ENCODE peak calls at places on chromosome 4, in four cellular contexts. M is caudate nucleus, W is aorta, U is heart left ventricle. A is an unnamed sample.

GRCh38 chr4:106316773-106317409 is 541 bp downstream of the AIMP1 start:
- DNase-seq in M (no peak), W (no peak), U (no peak), A (no peak)

GRCh38 chr4:100790838-100791615 is 273.2 kb upstream of the EMCN start:
- DNase-seq in M (no peak), W (no peak), U (no peak), A (no peak)

GRCh38 chr4:77818077-77818666 is 996 bp downstream of the CNOT6L start:
- DNase-seq in M (peak), W (peak), U (peak), A (peak)

GRCh38 chr4:155526452-155527169 is 140.0 kb upstream of the GUCY1A1 start:
- DNase-seq in M (no peak), W (no peak), U (no peak), A (no peak)

GRCh38 chr4:56937262-56937661 is 29.6 kb downstream of the REST start:
- DNase-seq in M (no peak), W (no peak), U (no peak), A (no peak)

GRCh38 chr4:107839166-107839565 is 14.4 kb downstream of the SGMS2 start:
- DNase-seq in M (no peak), W (no peak), U (no peak), A (no peak)

GRCh38 chr4:13470379-13470778 is 13.8 kb downstream of the RAB28 start:
- DNase-seq in M (no peak), W (no peak), U (no peak), A (no peak)

GRCh38 chr4:150250293-150250997 is 172.2 kb downstream of the DCLK2 start:
- DNase-seq in M (no peak), W (no peak), U (no peak), A (no peak)

GRCh38 chr4:101724093-101724492 is 66.4 kb upstream of the BANK1 start:
- DNase-seq in M (peak), W (no peak), U (no peak), A (no peak)

GRCh38 chr4:173171098-173171497 is 2.5 kb downstream of the GALNT7 start:
- DNase-seq in M (no peak), W (no peak), U (no peak), A (no peak)

GRCh38 chr4:17780461-17781071 is 855 bp downstream of the FAM184B start:
- DNase-seq in M (no peak), W (no peak), U (no peak), A (no peak)

GRCh38 chr4:168487821-168488162 is 7.5 kb upstream of the DDX60L start:
- DNase-seq in M (no peak), W (no peak), U (no peak), A (no peak)

GRCh38 chr4:168486961-168487820 is 6.9 kb upstream of the DDX60L start:
- DNase-seq in M (no peak), W (no peak), U (no peak), A (no peak)

GRCh38 chr4:168489616-168490015 is 7.2 kb upstream of the PALLD start:
- DNase-seq in M (no peak), W (no peak), U (no peak), A (no peak)

GRCh38 chr4:168491563-168491962 is 5.3 kb upstream of the PALLD start:
- DNase-seq in M (no peak), W (no peak), U (no peak), A (no peak)

GRCh38 chr4:168488800-168489404 is 8.0 kb upstream of the PALLD start:
- DNase-seq in M (no peak), W (no peak), U (no peak), A (no peak)
- H3K27ac ChIP-seq in M (no peak), W (no peak), U (peak), A (no peak)

DNA sequence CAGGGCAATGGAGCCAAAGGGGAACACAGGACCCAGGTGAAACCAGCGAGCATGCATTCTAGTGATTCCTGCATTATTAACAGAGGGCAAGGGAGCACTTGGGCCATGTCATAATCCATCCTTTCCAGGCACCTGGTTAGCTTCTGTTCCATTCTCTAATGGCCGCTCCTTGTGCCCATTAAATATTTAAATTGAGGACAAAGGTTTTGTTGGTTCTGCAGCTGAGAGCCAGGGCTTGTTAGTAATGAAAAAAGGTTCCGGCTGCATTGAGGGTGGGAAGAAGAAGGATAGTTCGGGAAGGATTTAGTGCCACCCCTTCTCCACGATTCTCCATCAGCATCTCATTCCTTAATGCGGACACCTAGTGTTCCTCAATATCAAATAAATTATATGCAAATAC is 13.6 kb downstream of the SOD3 start:
- DNase-seq in M (no peak), W (no peak), U (no peak), A (no peak)
- H3K27ac ChIP-seq in M (no peak), W (no peak), U (no peak), A (no peak)

DNA sequence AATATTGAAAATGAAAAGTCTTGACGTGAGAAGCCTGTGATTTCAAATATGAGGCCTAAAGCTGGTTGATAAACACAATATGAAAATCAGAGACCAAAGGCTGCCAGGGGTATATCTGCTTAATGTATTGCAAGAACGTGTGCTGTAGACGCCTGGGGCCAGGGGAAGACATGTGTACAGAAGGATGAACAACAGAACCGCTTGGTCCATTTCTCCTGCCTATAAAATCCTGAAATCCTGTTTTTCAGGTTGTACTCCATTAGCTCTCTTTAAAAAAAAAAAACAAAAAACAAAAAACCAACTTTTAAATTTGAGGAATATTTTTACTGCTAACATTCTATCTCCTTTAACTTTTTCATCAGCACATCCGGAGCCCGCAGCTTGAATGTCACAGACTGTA is 109.2 kb downstream of the STOX2 start:
- DNase-seq in M (no peak), W (no peak), U (no peak), A (no peak)
- H3K27ac ChIP-seq in M (no peak), W (no peak), U (no peak), A (no peak)

GRCh38 chr4:76233967-76234678 is 17.4 kb upstream of the FAM47E start:
- DNase-seq in M (no peak), W (no peak), U (no peak), A (no peak)

GRCh38 chr4:76233088-76233487 is 18.4 kb upstream of the FAM47E start:
- DNase-seq in M (no peak), W (no peak), U (no peak), A (no peak)

GRCh38 chr4:76232681-76233080 is 18.8 kb upstream of the FAM47E start:
- DNase-seq in M (no peak), W (no peak), U (no peak), A (no peak)

GRCh38 chr4:76234679-76235044 is 16.9 kb upstream of the FAM47E start:
- DNase-seq in M (no peak), W (no peak), U (no peak), A (no peak)

GRCh38 chr4:76233534-76233933 is 18.0 kb upstream of the FAM47E start:
- DNase-seq in M (no peak), W (no peak), U (no peak), A (no peak)
- H3K27ac ChIP-seq in M (no peak), W (no peak), U (no peak), A (no peak)

GRCh38 chr4:12393631-12394262 is 965.1 kb upstream of the HS3ST1 start:
- DNase-seq in M (no peak), W (no peak), U (no peak), A (no peak)

GRCh38 chr4:12389604-12390003 is 960.9 kb upstream of the HS3ST1 start:
- DNase-seq in M (no peak), W (no peak), U (no peak), A (no peak)
- H3K27ac ChIP-seq in M (no peak), W (no peak), U (no peak), A (no peak)

GRCh38 chr4:152374606-152375285 is 161.1 kb downstream of the FBXW7 start:
- DNase-seq in M (no peak), W (no peak), U (no peak), A (no peak)
- H3K27ac ChIP-seq in M (no peak), W (no peak), U (no peak), A (no peak)

GRCh38 chr4:123696712-123697111 is 300.1 kb downstream of the SPRY1 start:
- DNase-seq in M (no peak), W (no peak), U (no peak), A (no peak)

GRCh38 chr4:123699823-123700822 is 303.5 kb downstream of the SPRY1 start:
- DNase-seq in M (no peak), W (no peak), U (no peak), A (no peak)

GRCh38 chr4:123705419-123705818 is 308.8 kb downstream of the SPRY1 start:
- DNase-seq in M (no peak), W (no peak), U (no peak), A (no peak)

GRCh38 chr4:123706961-123707360 is 310.4 kb downstream of the SPRY1 start:
- DNase-seq in M (no peak), W (no peak), U (no peak), A (no peak)

GRCh38 chr4:123701046-123701445 is 304.5 kb downstream of the SPRY1 start:
- DNase-seq in M (no peak), W (no peak), U (no peak), A (no peak)
- H3K27ac ChIP-seq in M (no peak), W (no peak), U (peak), A (no peak)

DNA sequence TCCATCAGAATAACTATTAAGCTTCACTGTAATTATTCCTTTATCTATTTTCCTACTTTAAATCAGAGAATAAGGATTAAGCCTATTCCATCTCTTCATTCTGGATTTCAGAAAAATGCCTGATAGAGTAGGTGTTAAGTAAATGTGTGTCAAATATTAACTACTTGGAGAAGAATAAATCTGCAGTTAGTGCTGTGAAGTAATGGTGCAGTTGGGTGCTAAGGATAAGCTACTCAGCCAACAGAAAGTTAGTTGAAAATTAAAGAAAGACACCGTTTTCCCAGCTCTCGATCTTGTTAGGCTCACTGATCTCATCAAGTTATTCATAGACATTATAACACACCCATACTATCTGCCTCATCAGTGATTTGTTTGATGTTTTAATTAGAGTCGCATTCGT is 7.1 kb downstream of the PF4V1 start:
- DNase-seq in M (no peak), W (no peak), U (no peak), A (no peak)
- H3K27ac ChIP-seq in M (no peak), W (no peak), U (peak), A (no peak)

GRCh38 chr4:7807351-7807921 is 132.2 kb downstream of the AFAP1 start:
- DNase-seq in M (no peak), W (no peak), U (peak), A (no peak)

GRCh38 chr4:7804759-7805385 is 134.8 kb downstream of the AFAP1 start:
- DNase-seq in M (no peak), W (no peak), U (no peak), A (no peak)

GRCh38 chr4:7806724-7807123 is 132.9 kb downstream of the AFAP1 start:
- DNase-seq in M (no peak), W (no peak), U (no peak), A (no peak)

GRCh38 chr4:7805533-7806079 is 134.1 kb downstream of the AFAP1 start:
- DNase-seq in M (no peak), W (no peak), U (peak), A (no peak)

DNA sequence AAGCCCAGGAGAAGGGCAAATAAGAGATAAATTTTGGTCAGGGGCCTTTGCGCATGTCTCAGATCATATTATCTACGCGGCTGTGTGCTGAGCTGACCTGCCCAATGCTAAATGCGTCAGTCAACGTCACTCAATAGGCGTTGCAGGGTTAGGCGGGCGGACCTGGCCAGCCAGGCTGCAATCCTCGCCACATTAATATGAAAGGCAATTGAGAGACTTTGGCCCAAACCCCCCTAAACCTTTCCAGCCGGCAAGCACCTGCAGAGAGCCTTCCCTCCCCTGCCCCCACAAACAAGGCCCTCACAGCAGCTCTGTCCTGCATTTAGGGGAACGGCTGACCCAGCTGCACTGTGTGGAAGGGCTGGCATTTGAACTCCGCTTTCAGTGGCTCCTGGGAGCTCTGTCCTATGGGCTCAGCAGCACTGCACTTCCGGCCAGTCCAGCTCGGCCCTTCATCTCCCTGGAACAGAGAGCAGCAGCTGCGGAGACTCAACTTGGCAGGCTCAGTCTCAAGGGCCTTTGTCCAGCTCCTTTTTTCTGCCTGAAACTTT is 133.5 kb downstream of the AFAP1 start:
- DNase-seq in M (peak), W (peak), U (peak), A (peak)
- H3K27ac ChIP-seq in M (peak), W (peak), U (peak), A (peak)

GRCh38 chr4:116024954-116025708 is 911.7 kb upstream of the NDST4 start:
- DNase-seq in M (no peak), W (no peak), U (no peak), A (no peak)
- H3K27ac ChIP-seq in M (no peak), W (no peak), U (no peak), A (no peak)

A was measured in substantia nigra.